ENCODE peak calls at places on chromosome 19, in four cellular contexts. One of them, this sample, is unnamed.
A peak's percentile ranks its signal among the peaks of the same experiment; 100 is the strongest.

GRCh38 chr19:41753936-41754529 is 1.3 kb upstream of the CEACAM6 start:
- DNase-seq in neural crest cell: peak; percentile 33
- DNase-seq in stimulated activated CD4-positive, alpha-beta T cell treated with anti-CD3 and anti-CD28 coated beads, Interleukin-1b, Interleukin-23, amount 100 ng/mL, for 4 hours: peak; percentile 54
- DNase-seq in pulmonary artery endothelial cell: no peak
- DNase-seq in this sample: peak; percentile 30

GRCh38 chr19:32017341-32017948 is 328.0 kb upstream of the ZNF507 start:
- DNase-seq in pulmonary artery endothelial cell: no peak
- DNase-seq in stimulated activated CD4-positive, alpha-beta T cell treated with anti-CD3 and anti-CD28 coated beads, Interleukin-1b, Interleukin-23, amount 100 ng/mL, for 4 hours: no peak
- DNase-seq in neural crest cell: no peak
- DNase-seq in this sample: no peak

GRCh38 chr19:55552620-55553019 is 7.3 kb upstream of the SBK3 start:
- DNase-seq in stimulated activated CD4-positive, alpha-beta T cell treated with anti-CD3 and anti-CD28 coated beads, Interleukin-1b, Interleukin-23, amount 100 ng/mL, for 4 hours: no peak
- DNase-seq in pulmonary artery endothelial cell: no peak
- DNase-seq in neural crest cell: no peak
- DNase-seq in this sample: peak; percentile 66

GRCh38 chr19:55115446-55116065 is 1.9 kb downstream of the PPP1R12C start:
- DNase-seq in neural crest cell: no peak
- DNase-seq in pulmonary artery endothelial cell: no peak
- DNase-seq in stimulated activated CD4-positive, alpha-beta T cell treated with anti-CD3 and anti-CD28 coated beads, Interleukin-1b, Interleukin-23, amount 100 ng/mL, for 4 hours: peak; percentile 76
- DNase-seq in this sample: no peak

GRCh38 chr19:18776736-18777135 is 14.4 kb downstream of the COMP start:
- DNase-seq in pulmonary artery endothelial cell: no peak
- DNase-seq in stimulated activated CD4-positive, alpha-beta T cell treated with anti-CD3 and anti-CD28 coated beads, Interleukin-1b, Interleukin-23, amount 100 ng/mL, for 4 hours: no peak
- DNase-seq in neural crest cell: no peak
- DNase-seq in this sample: peak; percentile 67

GRCh38 chr19:39765091-39766076 is 13.3 kb upstream of the LEUTX start:
- DNase-seq in pulmonary artery endothelial cell: peak; percentile 3
- DNase-seq in neural crest cell: peak; percentile 76
- DNase-seq in stimulated activated CD4-positive, alpha-beta T cell treated with anti-CD3 and anti-CD28 coated beads, Interleukin-1b, Interleukin-23, amount 100 ng/mL, for 4 hours: peak; percentile 15
- DNase-seq in this sample: peak; percentile 35

GRCh38 chr19:38974599-38975213 is 836 bp downstream of the FBXO17 start:
- DNase-seq in neural crest cell: no peak
- DNase-seq in stimulated activated CD4-positive, alpha-beta T cell treated with anti-CD3 and anti-CD28 coated beads, Interleukin-1b, Interleukin-23, amount 100 ng/mL, for 4 hours: no peak
- DNase-seq in pulmonary artery endothelial cell: no peak
- DNase-seq in this sample: no peak

GRCh38 chr19:50779504-50780457 is 9.5 kb downstream of the GPR32 start:
- DNase-seq in neural crest cell: no peak
- DNase-seq in stimulated activated CD4-positive, alpha-beta T cell treated with anti-CD3 and anti-CD28 coated beads, Interleukin-1b, Interleukin-23, amount 100 ng/mL, for 4 hours: no peak
- DNase-seq in pulmonary artery endothelial cell: no peak
- DNase-seq in this sample: peak; percentile 55

GRCh38 chr19:19538077-19538764 is at the start of gene CILP2:
- DNase-seq in neural crest cell: peak; percentile 69
- DNase-seq in pulmonary artery endothelial cell: no peak
- DNase-seq in stimulated activated CD4-positive, alpha-beta T cell treated with anti-CD3 and anti-CD28 coated beads, Interleukin-1b, Interleukin-23, amount 100 ng/mL, for 4 hours: peak; percentile 42
- DNase-seq in this sample: no peak

GRCh38 chr19:45769821-45770191 is 754 bp upstream of the SIX5 start:
- DNase-seq in pulmonary artery endothelial cell: no peak
- DNase-seq in neural crest cell: no peak
- DNase-seq in stimulated activated CD4-positive, alpha-beta T cell treated with anti-CD3 and anti-CD28 coated beads, Interleukin-1b, Interleukin-23, amount 100 ng/mL, for 4 hours: no peak
- DNase-seq in this sample: no peak

GRCh38 chr19:3034845-3035541 is 5.9 kb upstream of the TLE2 start:
- DNase-seq in neural crest cell: no peak
- DNase-seq in stimulated activated CD4-positive, alpha-beta T cell treated with anti-CD3 and anti-CD28 coated beads, Interleukin-1b, Interleukin-23, amount 100 ng/mL, for 4 hours: no peak
- DNase-seq in pulmonary artery endothelial cell: no peak
- DNase-seq in this sample: peak; percentile 66

GRCh38 chr19:6963259-6963852 is 57.9 kb downstream of the MBD3L2B start:
- DNase-seq in neural crest cell: no peak
- DNase-seq in pulmonary artery endothelial cell: no peak
- DNase-seq in stimulated activated CD4-positive, alpha-beta T cell treated with anti-CD3 and anti-CD28 coated beads, Interleukin-1b, Interleukin-23, amount 100 ng/mL, for 4 hours: no peak
- DNase-seq in this sample: no peak

GRCh38 chr19:50311723-50312635 is 17.2 kb downstream of the KCNC3 start:
- DNase-seq in pulmonary artery endothelial cell: no peak
- DNase-seq in stimulated activated CD4-positive, alpha-beta T cell treated with anti-CD3 and anti-CD28 coated beads, Interleukin-1b, Interleukin-23, amount 100 ng/mL, for 4 hours: no peak
- DNase-seq in neural crest cell: peak; percentile 52
- DNase-seq in this sample: no peak

GRCh38 chr19:39941151-39941550 is 6.7 kb upstream of the FCGBP start:
- DNase-seq in stimulated activated CD4-positive, alpha-beta T cell treated with anti-CD3 and anti-CD28 coated beads, Interleukin-1b, Interleukin-23, amount 100 ng/mL, for 4 hours: no peak
- DNase-seq in pulmonary artery endothelial cell: no peak
- DNase-seq in neural crest cell: no peak
- DNase-seq in this sample: no peak

GRCh38 chr19:11264452-11265176 is 2.3 kb upstream of the DOCK6 start:
- DNase-seq in stimulated activated CD4-positive, alpha-beta T cell treated with anti-CD3 and anti-CD28 coated beads, Interleukin-1b, Interleukin-23, amount 100 ng/mL, for 4 hours: no peak
- DNase-seq in neural crest cell: no peak
- DNase-seq in pulmonary artery endothelial cell: peak; percentile 60
- DNase-seq in this sample: no peak

GRCh38 chr19:54470991-54471782 is 1.9 kb downstream of the CDC42EP5 start:
- DNase-seq in pulmonary artery endothelial cell: no peak
- DNase-seq in stimulated activated CD4-positive, alpha-beta T cell treated with anti-CD3 and anti-CD28 coated beads, Interleukin-1b, Interleukin-23, amount 100 ng/mL, for 4 hours: no peak
- DNase-seq in neural crest cell: peak; percentile 28
- DNase-seq in this sample: no peak

GRCh38 chr19:48629599-48630288 is 7.4 kb downstream of the DBP start:
- DNase-seq in stimulated activated CD4-positive, alpha-beta T cell treated with anti-CD3 and anti-CD28 coated beads, Interleukin-1b, Interleukin-23, amount 100 ng/mL, for 4 hours: no peak
- DNase-seq in neural crest cell: no peak
- DNase-seq in pulmonary artery endothelial cell: no peak
- DNase-seq in this sample: no peak

GRCh38 chr19:6916952-6917351 is 29.6 kb downstream of the ADGRE1 start:
- DNase-seq in neural crest cell: no peak
- DNase-seq in stimulated activated CD4-positive, alpha-beta T cell treated with anti-CD3 and anti-CD28 coated beads, Interleukin-1b, Interleukin-23, amount 100 ng/mL, for 4 hours: no peak
- DNase-seq in pulmonary artery endothelial cell: no peak
- DNase-seq in this sample: no peak

GRCh38 chr19:2145831-2146241 is 5.5 kb downstream of the AP3D1 start:
- DNase-seq in neural crest cell: no peak
- DNase-seq in pulmonary artery endothelial cell: no peak
- DNase-seq in stimulated activated CD4-positive, alpha-beta T cell treated with anti-CD3 and anti-CD28 coated beads, Interleukin-1b, Interleukin-23, amount 100 ng/mL, for 4 hours: no peak
- DNase-seq in this sample: no peak

GRCh38 chr19:18287836-18288772 is 6.7 kb upstream of the JUND start:
- DNase-seq in pulmonary artery endothelial cell: no peak
- DNase-seq in neural crest cell: no peak
- DNase-seq in stimulated activated CD4-positive, alpha-beta T cell treated with anti-CD3 and anti-CD28 coated beads, Interleukin-1b, Interleukin-23, amount 100 ng/mL, for 4 hours: no peak
- DNase-seq in this sample: no peak

GRCh38 chr19:11024259-11024658 is 63.4 kb downstream of the SMARCA4 start:
- DNase-seq in neural crest cell: no peak
- DNase-seq in pulmonary artery endothelial cell: no peak
- DNase-seq in stimulated activated CD4-positive, alpha-beta T cell treated with anti-CD3 and anti-CD28 coated beads, Interleukin-1b, Interleukin-23, amount 100 ng/mL, for 4 hours: no peak
- DNase-seq in this sample: peak; percentile 7

GRCh38 chr19:2171349-2172145 is 7.8 kb downstream of the DOT1L start:
- DNase-seq in stimulated activated CD4-positive, alpha-beta T cell treated with anti-CD3 and anti-CD28 coated beads, Interleukin-1b, Interleukin-23, amount 100 ng/mL, for 4 hours: peak; percentile 73
- DNase-seq in neural crest cell: no peak
- DNase-seq in pulmonary artery endothelial cell: no peak
- DNase-seq in this sample: no peak

GRCh38 chr19:24054044-24054935 is 32.7 kb upstream of the ZNF254 start:
- DNase-seq in neural crest cell: no peak
- DNase-seq in stimulated activated CD4-positive, alpha-beta T cell treated with anti-CD3 and anti-CD28 coated beads, Interleukin-1b, Interleukin-23, amount 100 ng/mL, for 4 hours: no peak
- DNase-seq in pulmonary artery endothelial cell: no peak
- DNase-seq in this sample: peak; percentile 96